ENCODE peak calls at places on chromosomes 5 and 9, in five cellular contexts. Y, E, K, R and I are unnamed samples.

GRCh38 chr5:78799254-78800017 is 150.9 kb upstream of the LHFPL2 start:
- DNase-seq in Y (no peak), E (no peak), K (no peak), R (no peak), I (peak; percentile 18)

GRCh38 chr9:121538221-121538620 is 38.6 kb upstream of the GGTA1 start:
- DNase-seq in Y (no peak), E (no peak), K (no peak), R (no peak), I (peak; percentile 26)

GRCh38 chr9:77735515-77735914 is 87.4 kb upstream of the GNA14 start:
- DNase-seq in Y (no peak), E (peak; percentile 96), K (no peak), R (no peak), I (no peak)

GRCh38 chr5:78768781-78769380 is 120.3 kb upstream of the LHFPL2 start:
- DNase-seq in Y (no peak), E (no peak), K (no peak), R (no peak), I (no peak)

GRCh38 chr9:114371986-114372917 is 15.5 kb downstream of the AKNA start:
- DNase-seq in Y (no peak), E (peak; percentile 13), K (peak; percentile 62), R (no peak), I (no peak)

GRCh38 chr9:88106492-88106891 is 31.8 kb downstream of the SPATA31C2 start:
- DNase-seq in Y (no peak), E (no peak), K (no peak), R (no peak), I (peak; percentile 47)

GRCh38 chr5:150166193-150167162 is at the start of gene CDX1:
- DNase-seq in Y (no peak), E (no peak), K (no peak), R (peak; percentile 13), I (no peak)

GRCh38 chr9:123406691-123407536 is 50.9 kb downstream of the CRB2 start:
- DNase-seq in Y (no peak), E (no peak), K (no peak), R (no peak), I (no peak)

GRCh38 chr9:134459164-134459563 is 132.9 kb downstream of the RXRA start:
- DNase-seq in Y (no peak), E (no peak), K (no peak), R (no peak), I (no peak)

GRCh38 chr9:131008909-131009618 is at the start of gene LAMC3:
- DNase-seq in Y (no peak), E (no peak), K (no peak), R (no peak), I (no peak)

GRCh38 chr5:113267361-113267900 is 167.4 kb downstream of the TSSK1B start:
- DNase-seq in Y (no peak), E (no peak), K (no peak), R (no peak), I (peak; percentile 65)

DNA sequence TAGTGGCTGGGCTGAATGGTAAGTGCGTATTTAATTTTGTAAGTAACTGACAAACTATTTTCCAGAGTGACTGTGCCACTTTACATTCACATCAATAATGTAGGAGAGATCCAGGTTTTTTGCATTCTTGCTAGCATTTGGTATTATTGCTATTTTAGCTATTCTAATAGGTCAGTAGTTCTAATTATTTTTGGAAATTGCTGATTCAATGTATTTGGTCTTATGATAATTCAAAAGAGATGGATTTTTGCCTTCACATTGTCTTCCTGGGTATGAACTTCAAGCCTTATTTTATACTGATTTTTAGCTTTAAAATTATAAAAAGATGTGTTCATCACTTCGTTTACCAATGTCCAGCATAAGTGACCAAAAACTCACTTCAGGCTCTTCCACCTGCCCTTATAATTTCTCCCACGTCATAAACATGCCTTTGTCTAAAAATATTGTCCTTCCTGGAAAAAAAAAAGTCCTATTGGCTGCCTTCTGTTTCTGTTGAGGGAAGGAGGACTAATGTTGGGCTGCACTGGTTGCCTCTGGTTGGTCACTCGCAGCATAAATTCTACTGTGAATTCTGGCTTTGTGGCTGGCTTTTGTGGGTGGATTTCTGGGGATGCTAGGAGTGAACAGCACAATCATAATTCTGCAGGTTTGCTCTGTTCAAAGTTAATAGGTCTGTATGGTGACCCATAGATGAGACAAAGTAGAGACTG is 15.2 kb downstream of the FOXD1 start:
- DNase-seq in Y (no peak), E (no peak), K (no peak), R (no peak), I (no peak)
- H3K27me3 ChIP-seq in Y (peaks cover 13% of the 10 kb centered on the region), E (peaks cover 92% of the 10 kb centered on the region), K (peaks cover 35% of the 10 kb centered on the region), R (peaks cover 99% of the 10 kb centered on the region), I (peaks cover 30% of the 10 kb centered on the region)

GRCh38 chr9:38089387-38090165 is 20.5 kb upstream of the SHB start:
- DNase-seq in Y (no peak), E (no peak), K (no peak), R (no peak), I (no peak)

GRCh38 chr9:38094165-38094564 is 25.1 kb upstream of the SHB start:
- DNase-seq in Y (no peak), E (no peak), K (no peak), R (no peak), I (no peak)

GRCh38 chr9:38090170-38090569 is 21.1 kb upstream of the SHB start:
- DNase-seq in Y (no peak), E (no peak), K (no peak), R (no peak), I (no peak)

GRCh38 chr9:38091310-38092199 is 22.5 kb upstream of the SHB start:
- DNase-seq in Y (no peak), E (no peak), K (no peak), R (no peak), I (no peak)

DNA sequence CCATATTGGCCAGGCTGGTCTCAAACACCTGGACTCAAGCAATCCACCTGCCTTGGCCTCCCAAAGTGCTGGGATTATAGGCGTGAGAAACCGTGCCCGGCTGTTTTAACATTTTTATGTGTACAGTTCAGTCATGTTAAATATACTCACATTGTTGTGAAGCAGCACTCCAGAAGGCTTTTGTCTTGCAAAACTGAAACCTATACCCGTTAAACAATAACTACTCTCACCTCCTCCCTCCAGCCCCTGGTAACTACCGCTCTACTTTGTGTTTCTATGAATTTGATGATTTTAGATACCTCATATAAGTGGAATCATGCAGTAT is 23.1 kb upstream of the SHB start:
- DNase-seq in Y (no peak), E (no peak), K (no peak), R (no peak), I (no peak)
- H3K4me3 ChIP-seq in Y (no peak overlapping the region), E (no peak overlapping the region), K (no peak overlapping the region), R (no peak overlapping the region), I (no peak overlapping the region)

GRCh38 chr5:98749046-98749445 is 24.4 kb upstream of the RGMB start:
- DNase-seq in Y (no peak), E (no peak), K (no peak), R (no peak), I (no peak)

GRCh38 chr5:98755406-98755805 is 18.1 kb upstream of the RGMB start:
- DNase-seq in Y (no peak), E (no peak), K (no peak), R (no peak), I (peak; percentile 78)

GRCh38 chr5:98753507-98753906 is 20.0 kb upstream of the RGMB start:
- DNase-seq in Y (no peak), E (no peak), K (no peak), R (no peak), I (no peak)

GRCh38 chr5:98750693-98751092 is 22.8 kb upstream of the RGMB start:
- DNase-seq in Y (no peak), E (peak; percentile 16), K (no peak), R (no peak), I (peak; percentile 36)
- TF ChIP-seq CTCF in Y (no peak), E (peak; percentile 20), K (peak; percentile 23), R (peak; percentile 15), I (peak; percentile 46)

GRCh38 chr5:36982146-36982545 is 105.6 kb downstream of the NIPBL start:
- DNase-seq in Y (no peak), E (no peak), K (no peak), R (no peak), I (peak; percentile 93)
- H3K27me3 ChIP-seq in Y (no peaks in the 10 kb centered on the region), E (no peaks in the 10 kb centered on the region), K (no peaks in the 10 kb centered on the region), R (no peaks in the 10 kb centered on the region), I (no peaks in the 10 kb centered on the region)

DNA sequence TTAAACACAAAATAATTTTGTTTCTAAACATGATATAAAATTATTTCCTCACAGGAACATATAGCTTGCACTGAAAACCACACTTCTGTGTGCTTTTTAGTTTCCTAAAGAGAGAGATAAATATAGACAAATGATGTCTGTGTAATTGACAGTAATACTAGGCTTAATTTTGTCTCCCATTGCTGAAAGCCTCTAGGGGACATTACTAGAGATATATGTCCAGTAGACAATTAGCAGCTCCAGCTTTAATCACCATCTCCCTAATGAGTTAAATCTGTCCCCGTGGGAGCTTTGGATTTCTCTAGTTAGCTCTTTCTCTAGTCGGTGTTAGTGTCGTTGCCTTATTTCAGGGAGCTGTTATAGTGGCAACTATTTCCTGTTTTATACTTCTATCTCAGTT is 164.2 kb downstream of the ARHGAP26 start:
- DNase-seq in Y (no peak), E (no peak), K (no peak), R (no peak), I (no peak)
- H3K4me3 ChIP-seq in Y (no peak overlapping the region), E (no peak overlapping the region), K (no peak overlapping the region), R (no peak overlapping the region), I (no peak overlapping the region)

GRCh38 chr9:132631280-132631679 is 38.5 kb downstream of the DDX31 start:
- DNase-seq in Y (no peak), E (no peak), K (no peak), R (no peak), I (peak; percentile 89)
- TF ChIP-seq CTCF in Y (no peak), E (no peak), K (no peak), R (no peak), I (no peak)

DNA sequence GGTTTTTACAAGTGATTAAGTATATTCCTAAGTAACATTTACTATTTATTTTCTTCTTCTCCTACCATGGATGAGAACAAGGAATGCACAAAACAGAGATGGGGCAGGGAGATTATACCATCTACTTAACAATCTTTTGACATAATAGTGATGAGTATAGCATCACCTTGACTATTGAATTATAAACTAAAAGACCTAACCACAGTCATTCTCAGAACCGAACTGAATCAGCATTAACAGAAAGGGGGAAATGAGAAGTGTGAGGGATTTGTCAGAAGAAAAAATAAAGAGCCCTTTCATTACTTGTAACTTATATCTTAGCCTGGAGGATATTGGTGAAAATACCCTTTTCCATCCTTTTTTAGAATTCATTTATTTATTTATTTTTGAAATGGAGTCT is 21.9 kb downstream of the OR2Y1 start:
- DNase-seq in Y (no peak), E (no peak), K (no peak), R (no peak), I (no peak)
- H3K27me3 ChIP-seq in Y (no peaks in the 10 kb centered on the region), E (no peaks in the 10 kb centered on the region), K (no peaks in the 10 kb centered on the region), R (peaks cover 33% of the 10 kb centered on the region), I (no peaks in the 10 kb centered on the region)

GRCh38 chr9:92482336-92482735 is at the start of gene ASPN:
- DNase-seq in Y (no peak), E (no peak), K (no peak), R (no peak), I (no peak)
- H3K4me3 ChIP-seq in Y (peak within 1 kb of the TSS; percentile 17), E (no peak within 1 kb of the TSS), K (no peak within 1 kb of the TSS), R (peak within 1 kb of the TSS; percentile 49), I (no peak within 1 kb of the TSS)